ENCODE peak calls at places on chromosomes 12 and 14, in five cellular contexts. One of them, this sample, is unnamed.

GRCh38 chr12:6322969-6323339 is 12.5 kb downstream of the PLEKHG6 start:
- DNase-seq in AG08395: no peak
- DNase-seq in RCC 7860: no peak
- DNase-seq in DMS79 treated with DMSO at 0.1 percent for 48 hours: no peak
- DNase-seq in GM03348: no peak
- DNase-seq in this sample: no peak

GRCh38 chr12:51598156-51598555 is 7.1 kb downstream of the SCN8A start:
- DNase-seq in RCC 7860: no peak
- DNase-seq in GM03348: no peak
- DNase-seq in DMS79 treated with DMSO at 0.1 percent for 48 hours: no peak
- DNase-seq in AG08395: no peak
- DNase-seq in this sample: no peak

GRCh38 chr14:104553166-104554087 is 26.1 kb upstream of the C14orf180 start:
- DNase-seq in GM03348: no peak
- DNase-seq in AG08395: no peak
- DNase-seq in RCC 7860: no peak
- DNase-seq in DMS79 treated with DMSO at 0.1 percent for 48 hours: no peak
- DNase-seq in this sample: no peak

GRCh38 chr14:100778078-100778927 is 47.6 kb upstream of the MEG3 start:
- DNase-seq in GM03348: no peak
- DNase-seq in DMS79 treated with DMSO at 0.1 percent for 48 hours: no peak
- DNase-seq in RCC 7860: no peak
- DNase-seq in AG08395: no peak
- DNase-seq in this sample: no peak

GRCh38 chr12:98352835-98353234 is 162.6 kb upstream of the TMPO start:
- DNase-seq in DMS79 treated with DMSO at 0.1 percent for 48 hours: no peak
- DNase-seq in GM03348: peak
- DNase-seq in AG08395: no peak
- DNase-seq in RCC 7860: no peak
- DNase-seq in this sample: no peak

GRCh38 chr12:98909749-98910148 is 264.7 kb downstream of the APAF1 start:
- DNase-seq in DMS79 treated with DMSO at 0.1 percent for 48 hours: no peak
- DNase-seq in RCC 7860: no peak
- DNase-seq in AG08395: no peak
- DNase-seq in GM03348: no peak
- DNase-seq in this sample: no peak

GRCh38 chr12:114904254-114905003 is 220.5 kb upstream of the TBX3 start:
- DNase-seq in AG08395: no peak
- DNase-seq in DMS79 treated with DMSO at 0.1 percent for 48 hours: no peak
- DNase-seq in GM03348: no peak
- DNase-seq in RCC 7860: no peak
- DNase-seq in this sample: no peak

GRCh38 chr12:64385019-64385418 is 5.5 kb downstream of the C12orf56 start:
- DNase-seq in RCC 7860: no peak
- DNase-seq in DMS79 treated with DMSO at 0.1 percent for 48 hours: no peak
- DNase-seq in AG08395: no peak
- DNase-seq in GM03348: no peak
- DNase-seq in this sample: no peak

GRCh38 chr12:26530461-26530860 is 302.5 kb downstream of the ITPR2 start:
- DNase-seq in DMS79 treated with DMSO at 0.1 percent for 48 hours: no peak
- DNase-seq in GM03348: no peak
- DNase-seq in AG08395: no peak
- DNase-seq in RCC 7860: no peak
- DNase-seq in this sample: no peak

GRCh38 chr12:111405856-111406473 is at the start of gene SH2B3:
- DNase-seq in DMS79 treated with DMSO at 0.1 percent for 48 hours: no peak
- DNase-seq in GM03348: no peak
- DNase-seq in AG08395: no peak
- DNase-seq in RCC 7860: no peak
- DNase-seq in this sample: no peak

GRCh38 chr12:1883513-1883912 is 34.9 kb downstream of the CACNA2D4 start:
- DNase-seq in RCC 7860: no peak
- DNase-seq in GM03348: peak
- DNase-seq in AG08395: no peak
- DNase-seq in DMS79 treated with DMSO at 0.1 percent for 48 hours: no peak
- DNase-seq in this sample: no peak

GRCh38 chr14:51547701-51548100 is 104.0 kb upstream of the FRMD6 start:
- DNase-seq in DMS79 treated with DMSO at 0.1 percent for 48 hours: no peak
- DNase-seq in RCC 7860: no peak
- DNase-seq in GM03348: no peak
- DNase-seq in AG08395: no peak
- DNase-seq in this sample: no peak

GRCh38 chr12:12874014-12874413 is 17.3 kb upstream of the GPRC5A start:
- DNase-seq in GM03348: no peak
- DNase-seq in AG08395: no peak
- DNase-seq in DMS79 treated with DMSO at 0.1 percent for 48 hours: no peak
- DNase-seq in RCC 7860: no peak
- DNase-seq in this sample: no peak

GRCh38 chr12:32062841-32063240 is 43.8 kb upstream of the BICD1 start:
- DNase-seq in GM03348: no peak
- DNase-seq in AG08395: no peak
- DNase-seq in DMS79 treated with DMSO at 0.1 percent for 48 hours: no peak
- DNase-seq in RCC 7860: no peak
- DNase-seq in this sample: no peak

GRCh38 chr12:56165369-56165768 is 7.2 kb downstream of the MYL6 start:
- DNase-seq in AG08395: no peak
- DNase-seq in GM03348: no peak
- DNase-seq in DMS79 treated with DMSO at 0.1 percent for 48 hours: no peak
- DNase-seq in RCC 7860: no peak
- DNase-seq in this sample: no peak

GRCh38 chr14:75941030-75941429 is 40.8 kb downstream of the TGFB3 start:
- DNase-seq in DMS79 treated with DMSO at 0.1 percent for 48 hours: no peak
- DNase-seq in GM03348: no peak
- DNase-seq in RCC 7860: no peak
- DNase-seq in AG08395: no peak
- DNase-seq in this sample: no peak

GRCh38 chr12:21613931-21614330 is 9.3 kb upstream of the GYS2 start:
- DNase-seq in GM03348: no peak
- DNase-seq in DMS79 treated with DMSO at 0.1 percent for 48 hours: no peak
- DNase-seq in AG08395: no peak
- DNase-seq in RCC 7860: no peak
- DNase-seq in this sample: no peak

GRCh38 chr14:103716091-103716801 is 636 bp downstream of the ZFYVE21 start:
- DNase-seq in DMS79 treated with DMSO at 0.1 percent for 48 hours: no peak
- DNase-seq in RCC 7860: no peak
- DNase-seq in GM03348: peak
- DNase-seq in AG08395: peak
- DNase-seq in this sample: peak

GRCh38 chr12:58310368-58310767 is 369.0 kb downstream of the ATP23 start:
- DNase-seq in AG08395: peak
- DNase-seq in GM03348: peak
- DNase-seq in DMS79 treated with DMSO at 0.1 percent for 48 hours: no peak
- DNase-seq in RCC 7860: peak
- DNase-seq in this sample: no peak

GRCh38 chr12:20174776-20175175 is 193.6 kb upstream of the PDE3A start:
- DNase-seq in RCC 7860: no peak
- DNase-seq in AG08395: no peak
- DNase-seq in DMS79 treated with DMSO at 0.1 percent for 48 hours: no peak
- DNase-seq in GM03348: no peak
- DNase-seq in this sample: no peak

GRCh38 chr14:99324291-99324690 is 52.3 kb upstream of the BCL11B start:
- DNase-seq in RCC 7860: no peak
- DNase-seq in AG08395: no peak
- DNase-seq in GM03348: no peak
- DNase-seq in DMS79 treated with DMSO at 0.1 percent for 48 hours: no peak
- DNase-seq in this sample: no peak

GRCh38 chr14:71452987-71453386 is 479.2 kb upstream of the RGS6 start:
- DNase-seq in RCC 7860: no peak
- DNase-seq in GM03348: peak
- DNase-seq in AG08395: peak
- DNase-seq in DMS79 treated with DMSO at 0.1 percent for 48 hours: no peak
- DNase-seq in this sample: no peak

GRCh38 chr12:4745249-4745648 is 25.0 kb downstream of the GALNT8 start:
- DNase-seq in DMS79 treated with DMSO at 0.1 percent for 48 hours: no peak
- DNase-seq in AG08395: no peak
- DNase-seq in RCC 7860: no peak
- DNase-seq in GM03348: no peak
- DNase-seq in this sample: no peak

GRCh38 chr12:97572220-97572619 is 109.6 kb downstream of the RMST start:
- DNase-seq in DMS79 treated with DMSO at 0.1 percent for 48 hours: no peak
- DNase-seq in GM03348: no peak
- DNase-seq in AG08395: no peak
- DNase-seq in RCC 7860: no peak
- DNase-seq in this sample: no peak

GRCh38 chr12:90124289-90124688 is 415.7 kb upstream of the ATP2B1 start:
- DNase-seq in DMS79 treated with DMSO at 0.1 percent for 48 hours: no peak
- DNase-seq in RCC 7860: no peak
- DNase-seq in GM03348: peak
- DNase-seq in AG08395: peak
- DNase-seq in this sample: no peak

GRCh38 chr12:110073049-110073831 is 24.9 kb upstream of the C12orf76 start:
- DNase-seq in DMS79 treated with DMSO at 0.1 percent for 48 hours: peak
- DNase-seq in GM03348: peak
- DNase-seq in AG08395: peak
- DNase-seq in RCC 7860: no peak
- DNase-seq in this sample: peak

GRCh38 chr12:95336387-95337067 is 118.9 kb downstream of the VEZT start:
- DNase-seq in DMS79 treated with DMSO at 0.1 percent for 48 hours: peak
- DNase-seq in RCC 7860: peak
- DNase-seq in AG08395: peak
- DNase-seq in GM03348: peak
- DNase-seq in this sample: peak

GRCh38 chr12:6871052-6871957 is 1.8 kb downstream of the SPSB2 start:
- DNase-seq in RCC 7860: peak
- DNase-seq in AG08395: no peak
- DNase-seq in DMS79 treated with DMSO at 0.1 percent for 48 hours: no peak
- DNase-seq in GM03348: peak
- DNase-seq in this sample: peak

GRCh38 chr14:100662850-100663527 is 63.7 kb upstream of the DLK1 start:
- DNase-seq in AG08395: peak
- DNase-seq in DMS79 treated with DMSO at 0.1 percent for 48 hours: peak
- DNase-seq in RCC 7860: no peak
- DNase-seq in GM03348: peak
- DNase-seq in this sample: peak

GRCh38 chr12:94178054-94178453 is 29.7 kb downstream of the PLXNC1 start:
- DNase-seq in RCC 7860: no peak
- DNase-seq in AG08395: no peak
- DNase-seq in DMS79 treated with DMSO at 0.1 percent for 48 hours: no peak
- DNase-seq in GM03348: no peak
- DNase-seq in this sample: no peak

GRCh38 chr12:125140918-125141573 is 75.8 kb downstream of the AACS start:
- DNase-seq in RCC 7860: peak
- DNase-seq in GM03348: peak
- DNase-seq in DMS79 treated with DMSO at 0.1 percent for 48 hours: no peak
- DNase-seq in AG08395: peak
- DNase-seq in this sample: peak

GRCh38 chr14:22221508-22221907 is 367.5 kb downstream of the DAD1 start:
- DNase-seq in RCC 7860: peak
- DNase-seq in AG08395: no peak
- DNase-seq in DMS79 treated with DMSO at 0.1 percent for 48 hours: no peak
- DNase-seq in GM03348: peak
- DNase-seq in this sample: peak

GRCh38 chr14:61147898-61148549 is 133.1 kb downstream of the TMEM30B start:
- DNase-seq in RCC 7860: peak
- DNase-seq in GM03348: no peak
- DNase-seq in DMS79 treated with DMSO at 0.1 percent for 48 hours: peak
- DNase-seq in AG08395: no peak
- DNase-seq in this sample: peak

GRCh38 chr12:116062698-116063097 is 214.8 kb downstream of the MED13L start:
- DNase-seq in AG08395: no peak
- DNase-seq in RCC 7860: no peak
- DNase-seq in GM03348: no peak
- DNase-seq in DMS79 treated with DMSO at 0.1 percent for 48 hours: no peak
- DNase-seq in this sample: no peak

GRCh38 chr14:39023939-39024871 is 78.8 kb downstream of the SEC23A start:
- DNase-seq in RCC 7860: no peak
- DNase-seq in AG08395: no peak
- DNase-seq in GM03348: no peak
- DNase-seq in DMS79 treated with DMSO at 0.1 percent for 48 hours: no peak
- DNase-seq in this sample: no peak

GRCh38 chr12:106345739-106346138 is 11.8 kb upstream of the POLR3B start:
- DNase-seq in RCC 7860: peak
- DNase-seq in DMS79 treated with DMSO at 0.1 percent for 48 hours: no peak
- DNase-seq in AG08395: peak
- DNase-seq in GM03348: peak
- DNase-seq in this sample: no peak

GRCh38 chr12:10182662-10183061 is 3.8 kb downstream of the TMEM52B start:
- DNase-seq in RCC 7860: peak
- DNase-seq in GM03348: peak
- DNase-seq in DMS79 treated with DMSO at 0.1 percent for 48 hours: no peak
- DNase-seq in AG08395: peak
- DNase-seq in this sample: peak

This sample was measured in AG08396.